ENCODE peak calls at places on chromosomes 1 and 21, in four cellular contexts. V, L, P and Y are unnamed samples.

GRCh38 chr21:16496594-16496993 is 766.8 kb downstream of the USP25 start:
- DNase-seq in V (no peak), L (no peak), P (no peak), Y (no peak)

GRCh38 chr1:245718951-245719350 is 564.2 kb downstream of the KIF26B start:
- DNase-seq in V (no peak), L (no peak), P (no peak), Y (no peak)

GRCh38 chr1:39696448-39696847 is 5.2 kb upstream of the HPCAL4 start:
- DNase-seq in V (no peak), L (no peak), P (no peak), Y (no peak)

GRCh38 chr21:36721817-36722216 is 22.9 kb downstream of the SIM2 start:
- DNase-seq in V (no peak), L (no peak), P (no peak), Y (peak; percentile 6)

GRCh38 chr1:202619528-202619927 is 90.7 kb downstream of the SYT2 start:
- DNase-seq in V (no peak), L (no peak), P (no peak), Y (no peak)

GRCh38 chr1:18340158-18340764 is 140.5 kb upstream of the KLHDC7A start:
- DNase-seq in V (no peak), L (no peak), P (no peak), Y (no peak)

GRCh38 chr1:85344256-85344694 is 67.8 kb upstream of the BCL10 start:
- DNase-seq in V (no peak), L (peak; percentile 74), P (no peak), Y (no peak)

GRCh38 chr1:46487818-46488218 is 1.8 kb upstream of the DMBX1 start:
- DNase-seq in V (no peak), L (no peak), P (no peak), Y (no peak)

GRCh38 chr1:171798760-171799159 is 17.3 kb downstream of the METTL13 start:
- DNase-seq in V (no peak), L (no peak), P (no peak), Y (no peak)

GRCh38 chr1:176996455-176997090 is 167.9 kb downstream of the ASTN1 start:
- DNase-seq in V (no peak), L (peak; percentile 49), P (no peak), Y (no peak)

GRCh38 chr1:113391643-113392271 is 1.4 kb downstream of the MAGI3 start:
- DNase-seq in V (no peak), L (no peak), P (peak; percentile 26), Y (no peak)

GRCh38 chr1:6083801-6084467 is 38.2 kb downstream of the KCNAB2 start:
- DNase-seq in V (no peak), L (peak; percentile 50), P (no peak), Y (peak; percentile 32)

GRCh38 chr1:16922885-16923431 is 1.2 kb downstream of the CROCC start:
- DNase-seq in V (no peak), L (no peak), P (no peak), Y (peak; percentile 65)

GRCh38 chr1:19367584-19368041 is 55.5 kb downstream of the SLC66A1 start:
- DNase-seq in V (no peak), L (peak; percentile 24), P (no peak), Y (no peak)

GRCh38 chr21:39037807-39038405 is 145.3 kb downstream of the PSMG1 start:
- DNase-seq in V (no peak), L (no peak), P (no peak), Y (no peak)

GRCh38 chr1:145979746-145980435 is 15.4 kb downstream of the POLR3GL start:
- DNase-seq in V (no peak), L (no peak), P (no peak), Y (peak; percentile 62)

DNA sequence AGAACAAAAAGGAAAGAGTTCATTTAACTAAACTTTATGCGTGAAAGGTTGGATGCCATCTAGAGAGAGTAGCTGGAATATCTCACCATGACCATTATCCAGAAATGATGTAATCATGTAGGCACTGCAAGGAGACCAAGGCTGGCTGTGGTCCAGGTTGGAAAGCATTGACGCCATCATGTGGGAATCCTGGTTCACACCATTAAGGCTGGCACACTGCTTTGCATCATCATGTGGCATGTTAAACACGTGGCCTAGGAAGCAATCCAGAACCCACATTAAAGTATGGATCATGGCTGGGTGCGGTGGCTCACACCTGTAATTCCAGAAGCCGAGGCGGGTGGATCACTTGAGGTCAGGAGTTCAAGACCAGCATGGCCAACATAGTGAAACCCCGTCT is 4.3 kb downstream of the ADAMTS1 start:
- DNase-seq in V (no peak), L (peak; percentile 76), P (peak; percentile 50), Y (no peak)
- TF ChIP-seq CTCF in V (no peak), L (no peak), P (no peak), Y (no peak)

DNA sequence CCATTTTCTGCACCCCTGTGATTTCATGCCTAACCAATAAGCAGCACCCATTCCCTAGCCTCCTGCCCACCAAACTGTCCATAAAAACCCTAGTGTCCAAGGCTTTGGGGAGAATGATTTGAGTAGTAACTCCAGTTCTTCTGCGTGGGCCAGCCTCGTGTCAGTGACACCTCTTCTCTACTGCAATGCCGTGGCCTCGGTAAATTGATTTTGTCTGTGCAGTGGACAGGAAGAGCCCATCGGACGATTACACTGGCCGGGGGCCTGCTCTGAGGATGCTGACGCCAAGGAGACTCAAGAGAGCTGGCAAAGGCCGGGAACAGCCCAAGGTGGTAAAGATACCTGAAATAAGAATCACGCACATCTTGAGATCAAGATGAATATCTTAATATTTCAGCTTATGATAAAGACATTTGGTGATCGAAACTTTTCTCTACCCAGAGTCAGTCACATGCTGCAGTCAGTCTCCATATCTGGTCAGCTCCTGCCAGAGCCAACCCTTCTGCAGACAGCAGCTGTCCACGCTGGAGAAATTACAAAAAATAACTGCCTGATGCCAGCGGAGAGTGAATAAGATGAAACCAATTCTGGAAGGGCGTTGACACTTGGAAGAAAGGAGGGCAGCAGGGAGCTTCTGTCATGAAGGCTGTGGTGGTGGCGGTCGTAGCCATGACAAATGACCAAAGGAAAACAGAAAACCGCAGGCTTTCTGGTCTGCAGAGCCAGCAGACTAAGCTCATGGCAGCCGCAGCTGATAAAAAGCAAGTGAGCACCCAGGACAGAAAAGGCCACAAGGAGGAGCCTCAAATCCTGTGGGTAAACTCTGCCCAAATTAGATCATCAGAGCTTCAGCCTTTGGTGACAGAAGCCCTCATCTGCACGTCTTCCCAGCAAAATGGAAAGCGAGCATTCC is 29.1 kb downstream of the RSPH1 start:
- DNase-seq in V (no peak), L (peak; percentile 52), P (no peak), Y (no peak)
- TF ChIP-seq CTCF in V (no peak), L (peak; percentile 25), P (no peak), Y (no peak)

DNA sequence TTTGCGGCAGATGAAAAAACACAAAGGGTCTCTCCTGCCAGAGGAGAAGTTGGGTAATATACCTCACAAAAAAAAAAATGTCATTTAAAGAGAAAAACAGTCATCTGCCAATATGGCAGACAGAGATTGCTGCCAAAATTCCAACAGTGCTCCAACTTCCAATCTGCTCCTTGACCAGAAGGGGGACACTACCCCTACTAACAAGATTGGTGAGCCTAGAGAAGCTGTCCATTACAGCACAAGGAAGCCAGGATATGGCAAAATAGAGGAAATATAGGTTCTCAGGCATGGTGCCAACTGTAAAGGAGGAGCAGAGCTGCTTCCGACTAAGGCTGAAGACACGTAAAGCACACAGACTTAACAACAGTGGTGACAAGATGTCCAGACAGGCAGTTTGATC is 453.5 kb downstream of the TTLL7 start:
- DNase-seq in V (no peak), L (no peak), P (no peak), Y (no peak)
- TF ChIP-seq CTCF in V (no peak), L (peak; percentile 15), P (no peak), Y (no peak)

DNA sequence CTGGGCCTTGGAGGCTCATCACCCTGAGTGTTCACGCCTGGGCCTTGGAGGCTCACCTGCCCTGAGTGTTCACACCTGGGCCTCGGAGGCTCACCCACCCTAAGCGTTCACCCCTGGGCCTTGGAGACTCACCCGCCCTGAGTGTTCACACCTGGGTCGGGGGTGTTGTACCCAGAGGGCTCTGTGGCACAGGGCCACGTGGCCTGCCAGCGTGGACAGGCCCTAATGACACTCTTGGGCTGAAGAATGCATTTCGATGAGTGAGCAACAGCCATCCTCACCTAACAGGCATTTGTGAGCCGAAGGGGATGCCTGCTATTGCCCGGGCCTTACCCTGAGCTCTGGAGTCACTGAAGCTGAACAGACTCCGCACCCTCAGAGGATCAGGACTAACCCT is 17.5 kb downstream of the SLC19A1 start:
- DNase-seq in V (peak; percentile 11), L (no peak), P (peak; percentile 18), Y (peak; percentile 13)
- TF ChIP-seq CTCF in V (no peak), L (no peak), P (no peak), Y (no peak)

GRCh38 chr1:25148673-25149300 is 83.5 kb downstream of the SYF2 start:
- DNase-seq in V (no peak), L (peak; percentile 6), P (no peak), Y (no peak)
- TF ChIP-seq CTCF in V (no peak), L (peak; percentile 27), P (no peak), Y (peak; percentile 30)

GRCh38 chr1:11262171-11263049 is at the start of gene MTOR:
- DNase-seq in V (peak; percentile 90), L (peak; percentile 100), P (peak; percentile 97), Y (peak; percentile 93)
- TF ChIP-seq CTCF in V (no peak), L (no peak), P (peak; percentile 6), Y (no peak)